ENCODE peak calls at places on chromosomes 7 and 10, in four cellular contexts. U is H1, H is K562, B is SK-N-SH. F is an unnamed sample.

GRCh38 chr10:69061305-69062161 is 26.4 kb upstream of the SRGN start:
- DNase-seq in U (no peak), H (peak; percentile 49), B (peak; percentile 21), F (no peak)

GRCh38 chr7:117269417-117269816 is 53.4 kb downstream of the WNT2 start:
- DNase-seq in U (no peak), H (no peak), B (no peak), F (no peak)

GRCh38 chr10:52759154-52759553 is 13.4 kb downstream of the MBL2 start:
- DNase-seq in U (no peak), H (no peak), B (no peak), F (no peak)

GRCh38 chr7:33596694-33597093 is 308.6 kb upstream of the BMPER start:
- DNase-seq in U (no peak), H (no peak), B (no peak), F (no peak)

GRCh38 chr7:143217806-143218205 is 4.0 kb upstream of the TAS2R40 start:
- DNase-seq in U (no peak), H (no peak), B (no peak), F (no peak)

GRCh38 chr10:130218181-130218641 is 82.0 kb downstream of the GLRX3 start:
- DNase-seq in U (no peak), H (no peak), B (no peak), F (no peak)

GRCh38 chr7:16060492-16060891 is 360.8 kb downstream of the CRPPA start:
- DNase-seq in U (no peak), H (no peak), B (no peak), F (no peak)

GRCh38 chr7:1693419-1693990 is 23.4 kb downstream of the ELFN1 start:
- DNase-seq in U (peak; percentile 53), H (no peak), B (peak; percentile 34), F (no peak)

GRCh38 chr10:124259139-124259825 is 159.4 kb downstream of the OAT start:
- DNase-seq in U (no peak), H (no peak), B (peak; percentile 51), F (no peak)

GRCh38 chr10:21732067-21732772 is 198.2 kb downstream of the MLLT10 start:
- DNase-seq in U (no peak), H (peak; percentile 62), B (peak; percentile 81), F (no peak)

GRCh38 chr7:132249591-132249971 is 326.7 kb downstream of the PLXNA4 start:
- DNase-seq in U (peak; percentile 56), H (peak; percentile 35), B (peak; percentile 40), F (no peak)

GRCh38 chr7:27175005-27175625 is 995 bp upstream of the HOXA10 start:
- DNase-seq in U (peak; percentile 45), H (no peak), B (no peak), F (no peak)

GRCh38 chr7:27176343-27176731 is 2.2 kb upstream of the HOXA10 start:
- DNase-seq in U (no peak), H (no peak), B (no peak), F (no peak)

GRCh38 chr7:27174077-27175004 is at the start of gene HOXA10:
- DNase-seq in U (peak; percentile 69), H (no peak), B (no peak), F (no peak)

GRCh38 chr7:27176962-27177794 is 3.1 kb upstream of the HOXA10 start:
- DNase-seq in U (peak; percentile 44), H (no peak), B (no peak), F (no peak)

DNA sequence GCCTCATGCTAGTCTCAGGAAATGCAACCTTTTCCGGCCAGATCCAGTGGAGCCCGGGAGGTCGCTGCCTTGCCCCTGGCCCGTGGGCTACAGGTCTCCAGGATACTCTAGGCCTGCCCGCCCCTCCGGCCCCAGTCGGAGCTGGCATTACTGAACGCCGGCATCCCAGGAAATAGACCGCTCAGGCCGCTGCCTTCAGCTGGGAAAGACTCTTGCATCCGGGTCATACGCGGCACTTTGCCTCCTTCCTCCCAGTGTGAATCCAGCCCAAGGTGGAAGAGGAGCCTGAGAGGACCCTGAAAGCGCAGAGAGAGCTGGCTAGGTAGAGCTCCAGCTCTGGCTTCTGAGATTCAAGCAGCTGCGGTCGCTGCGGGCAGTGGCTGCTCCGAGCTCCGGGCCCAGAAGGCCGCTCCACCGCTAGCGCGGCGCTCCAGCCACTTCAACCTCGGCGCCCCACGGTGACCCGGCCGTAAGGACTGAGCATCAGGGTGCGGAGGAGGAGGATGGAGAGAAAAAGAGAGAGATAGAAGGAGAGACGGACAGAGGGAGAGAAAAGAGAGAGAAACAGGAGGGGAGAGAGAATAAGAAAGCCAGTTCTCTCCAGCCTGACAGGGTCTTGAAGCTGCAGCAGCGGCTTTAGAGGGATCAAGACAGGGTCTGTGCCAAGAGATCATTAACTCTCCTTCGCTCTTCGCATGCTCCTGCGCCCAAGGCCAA is 1.7 kb upstream of the HOXA10 start:
- DNase-seq in U (peak; percentile 56), H (no peak), B (peak; percentile 56), F (no peak)
- H2AFZ ChIP-seq in U (no peak overlapping the region), H (no peak overlapping the region), B (peak overlapping the region; percentile 16), F (no peak overlapping the region)

DNA sequence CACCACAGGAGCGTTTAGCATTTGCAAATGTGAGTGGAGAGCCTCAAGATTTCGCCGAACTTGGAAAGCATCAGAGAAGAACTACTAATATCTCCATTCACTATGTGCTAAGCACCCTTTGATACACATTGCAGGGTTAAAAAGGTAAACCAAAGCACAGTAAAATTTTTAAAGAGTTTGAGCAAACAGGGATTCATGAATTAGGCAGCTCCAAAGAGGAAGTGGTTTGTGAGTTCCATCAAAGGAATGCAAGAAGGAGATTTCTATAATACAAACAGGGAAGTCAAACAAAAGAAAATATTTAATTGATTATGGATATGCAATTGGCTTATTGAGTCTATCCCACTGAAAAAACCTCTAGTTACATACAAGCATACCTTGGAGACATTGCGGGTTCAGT is 81.1 kb upstream of the TMEM72 start:
- DNase-seq in U (no peak), H (no peak), B (no peak), F (no peak)
- TF ChIP-seq POLR2AphosphoS5 in U (no peak), H (no peak), B (no peak), F (no peak)

DNA sequence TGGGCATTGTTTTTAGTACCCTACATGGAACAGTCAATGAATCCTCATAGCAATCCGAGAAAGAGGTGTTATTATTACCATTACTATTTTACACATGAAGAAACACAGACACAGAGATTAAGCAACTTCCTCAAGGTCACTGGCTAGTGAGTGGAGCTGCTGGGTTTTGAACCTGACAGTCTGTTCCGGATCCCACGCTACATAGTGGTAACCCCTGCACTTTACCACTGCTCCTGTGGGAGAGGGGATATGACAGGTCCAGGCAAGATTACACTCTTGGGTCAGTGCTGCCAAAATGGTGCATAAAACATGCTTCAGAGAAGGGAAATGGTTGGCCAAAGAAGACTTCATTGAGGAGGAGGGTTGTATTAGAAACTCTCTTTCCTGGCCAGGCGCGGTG is 185.7 kb downstream of the XPNPEP1 start:
- DNase-seq in U (no peak), H (no peak), B (no peak), F (no peak)
- TF ChIP-seq NRF1 in U (no peak), H (no peak), B (no peak), F (no peak)

GRCh38 chr7:100189061-100189460 is 11.3 kb downstream of the STAG3 start:
- DNase-seq in U (no peak), H (peak; percentile 23), B (no peak), F (no peak)
- H2AFZ ChIP-seq in U (no peak overlapping the region), H (peak overlapping the region; percentile 75), B (no peak overlapping the region), F (no peak overlapping the region)

GRCh38 chr10:14653271-14654161 is 121.2 kb downstream of the FAM107B start:
- DNase-seq in U (no peak), H (no peak), B (peak; percentile 42), F (no peak)
- TF ChIP-seq POLR2AphosphoS5 in U (no peak), H (no peak), B (no peak), F (no peak)

F was measured in GM12878.